ENCODE peak calls at places on chromosomes 4 and X, in five cellular contexts. One of them, this sample, is unnamed.

GRCh38 chrX:38805294-38806053 is 4.2 kb downstream of the MID1IP1 start:
- DNase-seq in hepatocyte: peak
- DNase-seq in natural killer cell: peak
- DNase-seq in epithelial cell of proximal tubule: no peak
- DNase-seq in GM13977: peak
- DNase-seq in this sample: peak

GRCh38 chr4:87516683-87517082 is 12.5 kb downstream of the SPARCL1 start:
- DNase-seq in hepatocyte: no peak
- DNase-seq in natural killer cell: no peak
- DNase-seq in epithelial cell of proximal tubule: no peak
- DNase-seq in GM13977: no peak
- DNase-seq in this sample: no peak

GRCh38 chr4:15918484-15919129 is 19.9 kb downstream of the FGFBP1 start:
- DNase-seq in hepatocyte: peak
- DNase-seq in natural killer cell: no peak
- DNase-seq in epithelial cell of proximal tubule: no peak
- DNase-seq in GM13977: no peak
- DNase-seq in this sample: no peak

GRCh38 chr4:168586926-168587325 is 90.1 kb downstream of the PALLD start:
- DNase-seq in hepatocyte: no peak
- DNase-seq in natural killer cell: no peak
- DNase-seq in epithelial cell of proximal tubule: no peak
- DNase-seq in GM13977: no peak
- DNase-seq in this sample: no peak

GRCh38 chrX:55794420-55794819 is 76.9 kb downstream of the RRAGB start:
- DNase-seq in hepatocyte: no peak
- DNase-seq in natural killer cell: no peak
- DNase-seq in epithelial cell of proximal tubule: no peak
- DNase-seq in GM13977: peak
- DNase-seq in this sample: peak

GRCh38 chr4:16034010-16034829 is 49.6 kb downstream of the PROM1 start:
- DNase-seq in hepatocyte: no peak
- DNase-seq in natural killer cell: no peak
- DNase-seq in epithelial cell of proximal tubule: peak
- DNase-seq in GM13977: no peak
- DNase-seq in this sample: no peak

GRCh38 chr4:110207233-110207632 is 8.8 kb upstream of the ELOVL6 start:
- DNase-seq in hepatocyte: no peak
- DNase-seq in natural killer cell: no peak
- DNase-seq in epithelial cell of proximal tubule: no peak
- DNase-seq in GM13977: no peak
- DNase-seq in this sample: no peak

GRCh38 chr4:88219099-88219498 is 60.7 kb upstream of the ABCG2 start:
- DNase-seq in hepatocyte: peak
- DNase-seq in natural killer cell: no peak
- DNase-seq in epithelial cell of proximal tubule: peak
- DNase-seq in GM13977: peak
- DNase-seq in this sample: peak

GRCh38 chr4:91961504-91961903 is 342.3 kb upstream of the GRID2 start:
- DNase-seq in hepatocyte: no peak
- DNase-seq in natural killer cell: no peak
- DNase-seq in epithelial cell of proximal tubule: no peak
- DNase-seq in GM13977: no peak
- DNase-seq in this sample: no peak

GRCh38 chr4:91963489-91963888 is 340.3 kb upstream of the GRID2 start:
- DNase-seq in hepatocyte: no peak
- DNase-seq in natural killer cell: no peak
- DNase-seq in epithelial cell of proximal tubule: no peak
- DNase-seq in GM13977: no peak
- DNase-seq in this sample: no peak

DNA sequence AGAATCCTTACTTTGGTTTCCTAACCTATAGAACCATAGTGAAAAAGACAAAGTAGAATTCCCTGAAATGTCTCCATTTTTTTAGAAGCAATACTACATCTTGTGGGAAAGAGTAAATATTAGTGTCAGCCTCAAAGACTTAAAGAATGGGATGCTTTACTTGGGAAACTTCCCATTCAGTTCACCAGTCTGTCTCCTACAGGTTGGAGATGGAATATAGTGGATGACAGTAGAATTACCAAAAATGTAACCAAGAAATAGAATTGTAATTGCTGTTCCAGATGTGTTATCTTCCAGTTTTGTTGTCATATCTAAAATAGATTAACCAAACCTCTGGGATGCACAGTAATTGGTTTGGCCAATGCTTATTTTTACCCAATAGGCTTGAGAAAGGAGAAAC is 338.6 kb upstream of the GRID2 start:
- DNase-seq in hepatocyte: no peak
- DNase-seq in natural killer cell: no peak
- DNase-seq in epithelial cell of proximal tubule: no peak
- DNase-seq in GM13977: no peak
- DNase-seq in this sample: no peak
- TF ChIP-seq CTCF in hepatocyte: peak
- TF ChIP-seq CTCF in natural killer cell: no peak
- TF ChIP-seq CTCF in epithelial cell of proximal tubule: peak
- TF ChIP-seq CTCF in GM13977: no peak
- TF ChIP-seq CTCF in this sample: no peak

GRCh38 chr4:156983366-156983765 is 11.8 kb upstream of the PDGFC start:
- DNase-seq in hepatocyte: no peak
- DNase-seq in natural killer cell: no peak
- DNase-seq in epithelial cell of proximal tubule: no peak
- DNase-seq in GM13977: no peak
- DNase-seq in this sample: no peak
- TF ChIP-seq CTCF in hepatocyte: peak
- TF ChIP-seq CTCF in natural killer cell: no peak
- TF ChIP-seq CTCF in epithelial cell of proximal tubule: peak
- TF ChIP-seq CTCF in GM13977: no peak
- TF ChIP-seq CTCF in this sample: no peak

GRCh38 chrX:147838465-147839131 is 73.1 kb upstream of the FMR1 start:
- DNase-seq in hepatocyte: no peak
- DNase-seq in natural killer cell: no peak
- DNase-seq in epithelial cell of proximal tubule: no peak
- DNase-seq in GM13977: peak
- DNase-seq in this sample: no peak
- TF ChIP-seq CTCF in hepatocyte: peak
- TF ChIP-seq CTCF in natural killer cell: no peak
- TF ChIP-seq CTCF in epithelial cell of proximal tubule: peak
- TF ChIP-seq CTCF in GM13977: peak
- TF ChIP-seq CTCF in this sample: no peak

DNA sequence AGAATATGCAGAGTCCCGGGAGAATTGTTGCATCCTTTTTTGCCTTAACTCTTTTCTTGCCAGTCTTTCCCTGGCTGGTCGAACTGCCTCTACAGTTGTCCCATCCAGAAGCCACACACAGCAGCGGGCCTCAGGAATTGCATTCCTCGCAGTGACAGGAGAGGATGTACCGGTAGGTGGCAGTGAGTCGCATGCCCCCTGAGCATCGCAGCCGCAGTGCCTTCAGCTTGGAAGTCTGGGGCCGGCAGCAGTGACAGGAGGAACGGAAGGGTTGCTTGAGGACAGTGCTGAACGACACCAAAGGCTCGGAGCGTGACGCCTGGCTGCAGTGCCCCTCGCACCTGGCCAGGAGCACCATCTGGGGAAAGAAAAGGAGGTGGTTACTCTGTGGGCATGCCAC is 23.5 kb downstream of the NDP start:
- DNase-seq in hepatocyte: peak
- DNase-seq in natural killer cell: peak
- DNase-seq in epithelial cell of proximal tubule: no peak
- DNase-seq in GM13977: no peak
- DNase-seq in this sample: peak
- TF ChIP-seq CTCF in hepatocyte: peak
- TF ChIP-seq CTCF in natural killer cell: no peak
- TF ChIP-seq CTCF in epithelial cell of proximal tubule: peak
- TF ChIP-seq CTCF in GM13977: peak
- TF ChIP-seq CTCF in this sample: no peak

DNA sequence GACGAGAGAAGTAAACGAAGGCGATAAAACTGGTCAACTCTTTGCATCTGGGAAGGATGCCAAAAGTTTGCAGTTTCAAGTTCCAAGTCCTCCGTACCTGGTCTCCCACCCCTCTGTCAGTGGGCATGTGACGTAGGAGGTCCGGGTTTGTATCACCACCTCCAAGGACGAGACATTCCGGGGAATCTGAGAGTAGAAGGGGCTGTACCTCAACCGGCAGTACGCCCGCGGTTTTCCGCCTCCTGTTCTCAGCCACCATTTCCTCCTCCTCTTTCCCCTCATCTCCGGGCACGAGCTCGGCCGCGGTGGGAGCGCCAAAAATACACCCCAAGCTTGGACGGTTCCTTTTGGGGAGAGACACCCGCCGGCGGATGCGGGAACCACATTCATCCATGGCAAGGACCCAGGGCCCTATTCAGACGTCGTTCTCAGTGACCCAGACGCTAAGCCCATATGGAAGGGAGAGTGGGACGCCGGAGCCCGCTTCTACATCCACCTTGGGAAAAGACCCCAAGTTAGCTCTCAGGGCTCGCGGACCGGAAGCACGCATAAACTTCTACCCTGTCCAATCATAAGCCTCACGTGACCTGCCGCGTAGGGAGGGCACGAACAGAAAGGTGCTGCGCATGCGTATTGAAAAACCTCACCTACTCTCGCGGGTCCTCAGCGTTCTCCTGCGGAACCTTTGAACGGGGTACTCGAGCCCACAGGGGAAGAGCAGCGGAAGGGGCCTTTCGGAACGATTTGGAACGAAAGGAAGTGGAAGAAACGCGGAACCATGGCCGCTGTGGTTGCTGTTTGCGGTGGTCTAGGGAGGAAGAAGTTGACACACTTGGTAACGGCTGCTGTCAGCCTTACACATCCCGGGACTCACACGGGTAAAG is at the start of the genes HELQ and MRPS18C:
- DNase-seq in hepatocyte: peak
- DNase-seq in natural killer cell: peak
- DNase-seq in epithelial cell of proximal tubule: peak
- DNase-seq in GM13977: peak
- DNase-seq in this sample: peak
- TF ChIP-seq CTCF in hepatocyte: peak
- TF ChIP-seq CTCF in natural killer cell: no peak
- TF ChIP-seq CTCF in epithelial cell of proximal tubule: peak
- TF ChIP-seq CTCF in GM13977: peak
- TF ChIP-seq CTCF in this sample: no peak

This sample was measured in GM20000.